ENCODE peak calls at places on chromosomes 2 and 18, in six cellular contexts. A, V, D, G, Z and X are unnamed samples. For H3K4me1, the result is how much of the 10 kb centered on the place peaks cover.

GRCh38 chr2:3679180-3679579 is 21.2 kb downstream of the ALLC start:
- DNase-seq in D (no peak), G (no peak), Z (no peak), V (no peak), A (no peak), X (no peak)

GRCh38 chr18:35697869-35698268 is 116.3 kb downstream of the GALNT1 start:
- DNase-seq in V (no peak), G (no peak), Z (no peak), D (no peak), A (no peak), X (no peak)

GRCh38 chr2:174012347-174013309 is 47.5 kb upstream of the SP3 start:
- DNase-seq in A (peak), V (peak), Z (no peak), D (peak), G (peak), X (peak)

GRCh38 chr18:32470136-32470712 is 458 bp downstream of the GAREM1 start:
- DNase-seq in G (peak), V (peak), A (peak), Z (peak), D (peak), X (peak)

GRCh38 chr2:68987051-68987503 is 12.6 kb downstream of the GKN1 start:
- DNase-seq in A (peak), V (no peak), D (peak), Z (no peak), G (no peak), X (no peak)

GRCh38 chr18:33697498-33697897 is 119.5 kb downstream of the ASXL3 start:
- DNase-seq in V (no peak), A (no peak), D (no peak), G (peak), Z (no peak), X (no peak)

GRCh38 chr2:16200791-16201190 is 260.4 kb downstream of the MYCN start:
- DNase-seq in V (no peak), G (no peak), D (no peak), Z (no peak), A (no peak), X (no peak)

GRCh38 chr18:60197233-60197632 is 175.3 kb downstream of the MC4R start:
- DNase-seq in D (no peak), Z (no peak), G (no peak), A (no peak), V (no peak), X (no peak)

GRCh38 chr2:42562474-42563144 is 5.8 kb upstream of the MTA3 start:
- DNase-seq in A (no peak), Z (no peak), D (peak), G (peak), V (no peak), X (peak)

GRCh38 chr18:9647496-9648323 is 33.4 kb upstream of the PPP4R1 start:
- DNase-seq in G (no peak), Z (peak), A (no peak), D (no peak), V (no peak), X (no peak)

GRCh38 chr2:132448771-132449170 is 32.2 kb downstream of the GPR39 start:
- DNase-seq in A (peak), V (no peak), Z (peak), D (no peak), G (peak), X (no peak)

GRCh38 chr2:175553944-175554343 is 372.4 kb upstream of the ATP5MC3 start:
- DNase-seq in G (no peak), A (no peak), V (no peak), D (no peak), Z (no peak), X (no peak)

GRCh38 chr2:112750560-112750843 is 13.9 kb downstream of the CKAP2L start:
- DNase-seq in A (no peak), V (no peak), D (no peak), G (no peak), Z (no peak), X (no peak)

GRCh38 chr2:237500681-237501424 is 13.8 kb downstream of the MLPH start:
- DNase-seq in D (no peak), V (no peak), Z (peak), G (peak), A (no peak), X (peak)

GRCh38 chr2:383888-384287 is 96.0 kb upstream of the ALKAL2 start:
- DNase-seq in Z (peak), D (no peak), V (no peak), G (no peak), A (no peak), X (no peak)

GRCh38 chr2:72973566-72974435 is 56.5 kb downstream of the EMX1 start:
- DNase-seq in G (peak), D (no peak), A (peak), Z (peak), V (peak), X (no peak)

GRCh38 chr18:3675994-3676393 is 226.0 kb downstream of the TGIF1 start:
- DNase-seq in Z (no peak), V (no peak), A (no peak), D (no peak), G (no peak), X (no peak)

GRCh38 chr2:46488389-46488788 is 9.0 kb downstream of the TMEM247 start:
- DNase-seq in A (no peak), Z (no peak), V (no peak), G (no peak), D (no peak), X (no peak)

GRCh38 chr2:95077893-95078603 is 43.6 kb downstream of the MRPS5 start:
- DNase-seq in V (no peak), D (no peak), Z (no peak), A (no peak), G (no peak), X (no peak)

GRCh38 chr2:219247678-219248642 is 2.7 kb downstream of the STK16 start:
- DNase-seq in D (no peak), G (peak), V (no peak), Z (peak), A (no peak), X (no peak)

GRCh38 chr2:113926314-113926713 is 36.4 kb downstream of the ACTR3 start:
- DNase-seq in V (no peak), Z (no peak), G (no peak), D (no peak), A (no peak), X (no peak)

GRCh38 chr2:180411631-180412030 is 404.5 kb upstream of the CWC22 start:
- DNase-seq in Z (no peak), G (no peak), V (no peak), A (no peak), D (no peak), X (no peak)

GRCh38 chr2:76089683-76090082 is 379.0 kb upstream of the GCFC2 start:
- DNase-seq in V (no peak), Z (no peak), D (no peak), A (no peak), G (no peak), X (no peak)

GRCh38 chr2:10532631-10533101 is 84.5 kb upstream of the ODC1 start:
- DNase-seq in G (no peak), D (no peak), V (no peak), Z (no peak), A (no peak), X (no peak)

GRCh38 chr2:18506883-18507519 is 53.5 kb downstream of the RDH14 start:
- DNase-seq in V (no peak), A (no peak), D (no peak), Z (no peak), G (no peak), X (no peak)

GRCh38 chr2:119377973-119378305 is 11.2 kb downstream of the DBI start:
- DNase-seq in Z (no peak), G (no peak), A (no peak), D (no peak), V (no peak), X (no peak)

GRCh38 chr2:4891394-4891793 is 800.8 kb upstream of the SOX11 start:
- DNase-seq in G (no peak), A (no peak), V (no peak), Z (peak), D (no peak), X (no peak)

GRCh38 chr2:77862120-77862519 is 339.9 kb upstream of the LRRTM4 start:
- DNase-seq in D (no peak), V (no peak), Z (no peak), G (no peak), A (no peak), X (no peak)
- H3K4me3 ChIP-seq in D (no peak), V (no peak), Z (no peak), G (no peak), A (no peak), X (no peak)

GRCh38 chr2:25251461-25252273 is 83.3 kb upstream of the POMC start:
- DNase-seq in G (peak), V (peak), Z (peak), D (peak), A (peak), X (peak)

GRCh38 chr2:25252291-25253152 is 84.1 kb upstream of the POMC start:
- DNase-seq in D (peak), Z (peak), V (peak), A (no peak), G (peak), X (peak)

GRCh38 chr2:25251032-25251460 is 82.7 kb upstream of the POMC start:
- DNase-seq in D (peak), G (no peak), A (no peak), V (no peak), Z (no peak), X (no peak)

GRCh38 chr2:25254961-25255360 is 86.6 kb upstream of the POMC start:
- DNase-seq in A (no peak), V (no peak), Z (no peak), D (no peak), G (no peak), X (no peak)

DNA sequence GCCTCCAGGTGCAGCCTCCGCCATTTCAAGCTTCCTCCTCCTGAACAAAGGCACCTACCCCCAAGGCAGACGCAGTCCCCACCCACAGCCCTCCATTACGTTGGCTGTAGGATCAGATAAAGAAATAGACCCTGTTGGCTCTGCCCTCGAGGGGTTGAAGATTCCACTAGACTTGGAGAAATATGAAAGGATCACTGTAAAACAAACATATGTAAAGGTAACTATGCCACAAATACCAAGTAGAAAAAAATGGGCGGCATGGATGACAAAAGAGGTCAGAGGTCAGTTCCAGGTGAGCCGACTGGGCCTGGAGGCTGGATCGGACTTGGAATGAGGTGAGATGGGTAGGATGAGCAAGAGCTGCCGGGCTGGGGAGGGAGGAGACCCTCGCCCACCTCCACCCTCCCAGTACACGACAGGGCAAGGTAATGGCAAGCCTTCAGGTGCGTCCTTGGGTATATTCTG is 84.8 kb upstream of the POMC start:
- DNase-seq in G (peak), A (no peak), D (no peak), Z (no peak), V (no peak), X (no peak)
- H3K4me1 ChIP-seq in G (under half), A (under half), D (under half), Z (under half), V (under half), X (under half)

DNA sequence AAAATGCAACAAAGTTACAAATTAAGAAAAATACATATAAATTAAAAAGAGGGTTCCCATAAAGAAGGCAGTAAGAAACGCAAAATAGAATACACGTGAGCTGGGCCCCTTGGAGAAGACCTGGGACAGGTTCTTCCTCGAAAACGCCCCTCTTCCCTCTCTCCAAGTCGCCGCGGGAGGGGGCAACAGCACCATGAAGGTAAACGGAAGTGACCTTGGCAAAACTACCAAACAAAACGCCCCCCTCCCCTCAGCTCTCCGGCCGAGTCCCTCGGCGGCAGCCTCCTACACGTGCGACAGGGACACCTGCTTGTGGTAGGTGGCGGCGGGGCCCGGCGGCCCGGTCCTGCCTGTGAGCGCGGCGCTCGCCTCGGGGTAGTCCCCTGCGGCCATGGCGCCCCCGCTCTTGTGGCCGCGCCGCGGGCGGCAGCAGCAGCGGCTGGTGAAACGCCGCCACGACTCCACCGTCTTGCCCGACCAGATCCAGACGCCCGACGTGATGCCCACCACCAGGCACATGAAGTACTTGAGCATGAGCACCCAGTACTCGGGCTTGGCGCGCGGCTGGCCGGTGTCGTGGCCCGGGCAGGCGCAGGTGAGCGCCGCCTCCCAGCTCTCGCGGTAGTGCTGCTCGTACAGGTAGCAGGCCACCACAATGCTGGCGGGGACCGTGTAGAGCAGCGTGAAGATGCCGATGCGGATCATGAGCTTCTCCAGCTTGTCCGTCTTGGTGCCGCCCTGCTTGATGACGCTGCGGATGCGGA is 2.8 kb downstream of the FZD5 start:
- DNase-seq in V (no peak), A (no peak), Z (no peak), D (peak), G (peak), X (peak)
- H3K4me3 ChIP-seq in V (no peak), A (no peak), Z (no peak), D (peak), G (peak), X (peak)

GRCh38 chr2:230668939-230669303 is 43.7 kb upstream of the CAB39 start:
- DNase-seq in A (no peak), V (no peak), G (no peak), D (no peak), Z (no peak), X (no peak)

GRCh38 chr2:230665263-230665691 is 47.4 kb upstream of the CAB39 start:
- DNase-seq in Z (no peak), G (no peak), V (no peak), D (no peak), A (no peak), X (no peak)

GRCh38 chr2:230666446-230666845 is 46.2 kb upstream of the CAB39 start:
- DNase-seq in Z (no peak), A (no peak), G (no peak), V (no peak), D (no peak), X (no peak)

GRCh38 chr2:230668184-230668938 is 44.3 kb upstream of the CAB39 start:
- DNase-seq in Z (no peak), G (no peak), V (peak), D (no peak), A (no peak), X (peak)

DNA sequence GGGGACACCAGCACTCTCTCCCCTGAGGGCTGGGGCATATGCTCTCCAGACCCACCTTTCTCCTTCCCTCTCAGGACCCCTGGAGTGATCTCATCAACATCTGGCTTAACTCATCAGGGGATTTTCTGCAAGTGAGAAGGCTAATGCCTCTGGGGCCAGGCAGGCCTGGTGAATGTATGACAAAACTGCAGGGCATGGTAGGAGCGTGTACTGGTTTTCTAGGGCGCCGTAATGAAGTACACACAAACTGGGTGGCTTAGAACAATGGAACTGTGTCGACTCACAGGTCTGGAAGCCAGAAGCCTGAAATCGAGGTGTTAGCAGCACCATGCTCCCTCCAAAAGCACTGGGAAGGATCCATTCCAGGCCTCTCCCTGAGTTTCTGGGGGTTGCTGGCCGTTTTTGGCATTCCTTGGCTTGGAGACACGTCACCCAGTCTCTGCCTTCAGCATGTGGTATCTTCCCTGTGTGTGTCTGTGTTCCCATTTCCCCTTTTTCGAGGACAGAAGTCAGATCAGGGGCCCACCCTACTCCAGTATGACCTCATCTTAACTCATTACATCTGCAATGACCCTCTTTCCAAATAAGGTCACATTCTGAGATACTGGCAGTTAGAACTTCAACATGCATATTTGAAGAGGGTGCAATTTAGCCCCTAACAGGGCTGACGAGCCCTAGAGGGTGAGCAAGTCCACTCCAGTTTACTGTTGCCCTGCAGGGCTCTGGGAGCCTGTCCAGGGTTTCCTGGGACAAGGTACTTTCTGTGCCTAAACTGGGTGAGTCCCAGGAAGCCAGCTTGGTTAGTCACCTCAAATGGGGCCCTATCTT is 45.5 kb upstream of the CAB39 start:
- DNase-seq in G (no peak), Z (no peak), V (peak), A (peak), D (no peak), X (no peak)
- H3K4me1 ChIP-seq in G (under half), Z (under half), V (under half), A (under half), D (under half), X (under half)

GRCh38 chr2:231050018-231050901 is 6.4 kb upstream of the PSMD1 start:
- DNase-seq in G (no peak), V (no peak), A (peak), D (peak), Z (peak), X (no peak)

GRCh38 chr2:231051116-231051515 is 5.6 kb upstream of the PSMD1 start:
- DNase-seq in D (no peak), V (no peak), G (no peak), A (no peak), Z (no peak), X (no peak)

GRCh38 chr2:231047270-231047921 is 9.3 kb upstream of the PSMD1 start:
- DNase-seq in V (no peak), Z (no peak), A (no peak), G (no peak), D (no peak), X (peak)

GRCh38 chr2:231047922-231048544 is 8.6 kb upstream of the PSMD1 start:
- DNase-seq in Z (no peak), G (no peak), V (no peak), D (no peak), A (no peak), X (no peak)

GRCh38 chr2:231049286-231050017 is 7.2 kb upstream of the PSMD1 start:
- DNase-seq in D (no peak), V (no peak), G (no peak), Z (no peak), A (no peak), X (no peak)
- H3K4me3 ChIP-seq in D (no peak), V (no peak), G (no peak), Z (no peak), A (no peak), X (no peak)

GRCh38 chr2:199458806-199459285 is 1.1 kb upstream of the SATB2 start:
- DNase-seq in A (no peak), D (no peak), Z (no peak), G (no peak), V (no peak), X (no peak)

GRCh38 chr2:199460808-199461454 is 3.2 kb upstream of the SATB2 start:
- DNase-seq in Z (no peak), A (no peak), D (no peak), G (no peak), V (no peak), X (no peak)

GRCh38 chr2:199458017-199458805 is 472 bp upstream of the SATB2 start:
- DNase-seq in V (no peak), Z (peak), D (peak), A (peak), G (peak), X (peak)

GRCh38 chr2:199460101-199460671 is 2.4 kb upstream of the SATB2 start:
- DNase-seq in Z (peak), G (peak), D (no peak), V (no peak), A (no peak), X (no peak)

GRCh38 chr2:199459286-199460100 is 1.8 kb upstream of the SATB2 start:
- DNase-seq in A (peak), D (peak), G (peak), V (peak), Z (peak), X (peak)
- H3K4me1 ChIP-seq in A (under half), D (under half), G (under half), V (under half), Z (under half), X (under half)

GRCh38 chr18:11696451-11696850 is 7.4 kb downstream of the GNAL start:
- DNase-seq in D (no peak), A (no peak), Z (no peak), V (no peak), G (no peak), X (no peak)

GRCh38 chr18:11689972-11690570 is 1.0 kb downstream of the GNAL start:
- DNase-seq in V (no peak), Z (peak), G (no peak), A (no peak), D (no peak), X (no peak)

GRCh38 chr18:11700876-11701275 is 11.8 kb downstream of the GNAL start:
- DNase-seq in V (no peak), A (no peak), D (no peak), G (no peak), Z (no peak), X (no peak)

GRCh38 chr18:11695736-11696135 is 6.7 kb downstream of the GNAL start:
- DNase-seq in G (no peak), Z (no peak), D (no peak), A (no peak), V (no peak), X (no peak)
- H3K4me3 ChIP-seq in G (no peak), Z (no peak), D (no peak), A (no peak), V (no peak), X (no peak)

GRCh38 chr18:58991127-58991798 is 126.6 kb downstream of the ZNF532 start:
- DNase-seq in D (no peak), A (no peak), V (no peak), G (no peak), Z (no peak), X (no peak)
- H3K4me1 ChIP-seq in D (under half), A (under half), V (under half), G (under half), Z (under half), X (under half)